ENCODE peak calls at places on chromosomes 5 and 9, in four cellular contexts. O is mucosa of descending colon, K is PC-3, D is GM12865. T is an unnamed sample.

GRCh38 chr9:134707731-134708671 is 66.4 kb downstream of the COL5A1 start:
- DNase-seq in D (no peak), O (no peak), K (no peak), T (no peak)

GRCh38 chr5:78648359-78649219 is at the start of gene LHFPL2:
- DNase-seq in O (peak), D (peak), K (peak), T (peak)

GRCh38 chr9:120926397-120926928 is at the start of gene TRAF1:
- DNase-seq in D (peak), O (no peak), K (no peak), T (no peak)

GRCh38 chr5:17990168-17990567 is 355.9 kb downstream of the TAF11L14 start:
- DNase-seq in O (no peak), D (no peak), K (no peak), T (no peak)

GRCh38 chr5:149301049-149301743 is 29.5 kb downstream of the AFAP1L1 start:
- DNase-seq in O (no peak), K (no peak), D (no peak), T (no peak)

GRCh38 chr9:94860678-94861588 is 134.4 kb downstream of the AOPEP start:
- DNase-seq in D (peak), O (peak), K (no peak), T (no peak)

GRCh38 chr9:35734096-35734495 is 1.6 kb downstream of the CREB3 start:
- DNase-seq in O (no peak), K (no peak), D (no peak), T (no peak)

GRCh38 chr9:6552033-6552737 is 93.3 kb downstream of the GLDC start:
- DNase-seq in K (peak), D (no peak), O (no peak), T (no peak)

GRCh38 chr9:128128836-128129590 is 1.5 kb upstream of the PTGES2 start:
- DNase-seq in K (no peak), D (no peak), O (peak), T (no peak)

GRCh38 chr5:62498961-62499360 is 79.7 kb upstream of the LRRC70 start:
- DNase-seq in O (no peak), D (no peak), K (no peak), T (no peak)

GRCh38 chr5:11692636-11693035 is 211.6 kb downstream of the CTNND2 start:
- DNase-seq in K (no peak), O (no peak), D (no peak), T (no peak)

GRCh38 chr9:100170556-100170955 is 71.5 kb downstream of the INVS start:
- DNase-seq in K (peak), D (no peak), O (no peak), T (no peak)

GRCh38 chr5:72464071-72464470 is 43.1 kb downstream of the ZNF366 start:
- DNase-seq in O (no peak), D (no peak), K (no peak), T (no peak)

GRCh38 chr9:101028346-101029299 is at the start of gene PLPPR1:
- DNase-seq in O (peak), D (no peak), K (no peak), T (peak)

GRCh38 chr5:57172466-57172961 is 1.3 kb upstream of the GPBP1 start:
- DNase-seq in D (peak), K (peak), O (no peak), T (peak)

GRCh38 chr9:127389391-127390242 is 7.4 kb upstream of the SLC2A8 start:
- DNase-seq in D (no peak), O (no peak), K (no peak), T (no peak)

GRCh38 chr9:2260401-2261306 is 245.5 kb downstream of the SMARCA2 start:
- DNase-seq in K (peak), O (no peak), D (no peak), T (peak)

GRCh38 chr9:2253814-2254550 is 238.8 kb downstream of the SMARCA2 start:
- DNase-seq in D (no peak), K (no peak), O (no peak), T (no peak)

GRCh38 chr9:2257530-2257929 is 242.4 kb downstream of the SMARCA2 start:
- DNase-seq in K (no peak), D (no peak), O (no peak), T (no peak)

DNA sequence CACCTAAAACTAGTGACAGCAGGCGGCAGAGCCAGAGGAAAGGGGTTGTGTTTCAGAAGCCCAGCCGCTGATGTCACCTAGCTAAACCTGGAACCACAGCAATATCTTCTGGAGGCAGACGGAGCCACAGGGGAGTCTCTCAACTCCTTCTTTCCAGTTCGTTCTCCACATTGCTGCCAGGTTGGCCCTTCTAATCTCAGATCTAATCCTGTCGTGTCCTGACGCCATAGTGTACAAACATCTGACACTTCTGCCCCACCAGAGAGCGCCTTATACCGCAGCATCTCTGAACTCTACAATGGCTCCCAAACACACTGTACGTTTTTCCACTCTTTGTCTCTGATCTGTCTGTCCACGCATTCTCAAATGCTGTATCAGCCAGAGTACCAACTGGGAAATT is 240.0 kb downstream of the SMARCA2 start:
- DNase-seq in D (no peak), O (no peak), K (no peak), T (no peak)
- TF ChIP-seq CTCF in D (no peak), O (no peak), K (no peak), T (no peak)

GRCh38 chr9:130263601-130264413 is 1.8 kb upstream of the HMCN2 start:
- DNase-seq in D (no peak), O (no peak), K (peak), T (no peak)
- TF ChIP-seq CTCF in D (no peak), O (no peak), K (peak), T (no peak)

DNA sequence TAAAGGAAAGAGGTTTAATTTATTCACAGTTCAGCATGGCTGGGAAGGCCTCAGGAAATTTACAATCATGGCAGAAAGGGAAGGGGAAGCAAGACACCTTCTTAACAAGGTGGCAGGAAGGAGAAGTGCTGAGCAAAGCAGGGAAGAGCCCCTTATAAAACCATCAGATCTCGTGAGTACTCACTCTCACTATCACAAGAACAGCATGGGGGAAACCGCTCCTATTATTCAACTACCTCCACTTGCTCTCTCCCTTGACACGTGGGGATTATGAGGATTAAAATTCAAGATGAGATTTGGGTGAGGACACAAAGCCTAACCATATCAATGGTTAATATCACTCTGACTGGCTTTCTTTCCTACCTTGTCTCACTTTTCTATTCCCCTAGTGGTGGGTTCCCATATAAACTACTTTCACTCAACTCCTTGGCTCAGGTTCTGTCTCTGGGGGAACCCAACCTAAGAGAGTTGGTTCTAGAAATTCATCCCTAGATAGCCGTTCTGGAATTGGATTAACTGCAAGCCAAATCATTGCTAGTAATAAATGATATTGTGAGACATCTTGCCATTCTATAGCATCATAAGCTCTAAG is 749.8 kb upstream of the GRAMD2B start:
- DNase-seq in D (no peak), O (no peak), K (no peak), T (no peak)
- TF ChIP-seq CTCF in D (no peak), O (no peak), K (peak), T (no peak)

GRCh38 chr5:74206571-74207550 is 433.7 kb downstream of the ENC1 start:
- DNase-seq in K (peak), O (no peak), D (no peak), T (peak)

GRCh38 chr5:74209566-74209965 is 431.0 kb downstream of the ENC1 start:
- DNase-seq in D (no peak), K (no peak), O (no peak), T (no peak)

GRCh38 chr5:74216012-74216411 is 424.5 kb downstream of the ENC1 start:
- DNase-seq in O (no peak), K (no peak), D (no peak), T (no peak)

DNA sequence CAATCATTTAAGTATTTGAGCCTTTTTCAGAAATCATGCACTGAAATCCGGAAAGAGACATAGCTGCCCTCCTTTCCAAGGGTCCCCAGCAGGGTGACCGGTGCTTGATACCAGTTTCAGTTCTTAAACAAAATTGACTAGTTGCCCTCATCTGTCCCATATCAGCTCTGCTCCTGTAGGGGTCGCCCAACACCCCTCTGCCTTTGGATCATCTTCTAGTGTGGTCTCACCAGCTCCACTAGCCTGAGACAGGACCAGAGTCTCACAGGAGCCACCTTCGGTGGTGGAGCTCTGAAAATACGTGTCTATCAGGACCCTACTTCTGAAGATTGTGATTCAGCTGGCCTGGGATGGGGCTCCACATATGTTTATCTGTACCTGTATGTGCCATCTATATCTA is 428.2 kb downstream of the ENC1 start:
- DNase-seq in D (peak), K (peak), O (no peak), T (peak)
- TF ChIP-seq CTCF in D (peak), K (peak), O (no peak), T (no peak)

GRCh38 chr5:15501057-15501791 is 1.2 kb downstream of the FBXL7 start:
- DNase-seq in O (no peak), K (no peak), D (peak), T (no peak)
- TF ChIP-seq CTCF in O (no peak), K (no peak), D (no peak), T (no peak)

T was measured in Calu3.